ENCODE peak calls at places on chromosome 22, in four cellular contexts. B is stimulated activated CD4-positive, alpha-beta T cell treated with anti-CD3 and anti-CD28 coated beads, Interleukin-4, amount 100 ng/mL, for 1 hour; D is central memory CD4-positive, alpha-beta T cell; Y is AG04450. S is an unnamed sample.

GRCh38 chr22:27115816-27116256 is 458.4 kb downstream of the MIAT start:
- DNase-seq in Y (no peak), D (no peak), B (no peak), S (no peak)

GRCh38 chr22:36221799-36222751 is 17.3 kb downstream of the APOL2 start:
- DNase-seq in B (peak), Y (no peak), D (peak), S (peak)

GRCh38 chr22:35525687-35526332 is 14.8 kb upstream of the RASD2 start:
- DNase-seq in D (no peak), B (no peak), Y (no peak), S (no peak)

GRCh38 chr22:31899661-31900060 is 44.7 kb upstream of the YWHAH start:
- DNase-seq in D (no peak), Y (no peak), B (no peak), S (no peak)

GRCh38 chr22:33842421-33843094 is 77.7 kb downstream of the LARGE1 start:
- DNase-seq in B (no peak), D (no peak), Y (no peak), S (no peak)

GRCh38 chr22:20238567-20239062 is 29.5 kb downstream of the RTN4R start:
- DNase-seq in Y (no peak), B (peak), D (peak), S (peak)

GRCh38 chr22:42805016-42805997 is 51.8 kb downstream of the ARFGAP3 start:
- DNase-seq in Y (no peak), D (no peak), B (no peak), S (no peak)

GRCh38 chr22:29871684-29872083 is 11.3 kb upstream of the MTMR3 start:
- DNase-seq in Y (no peak), D (no peak), B (no peak), S (no peak)

GRCh38 chr22:17888855-17889254 is 114.6 kb upstream of the BID start:
- DNase-seq in D (no peak), B (no peak), Y (no peak), S (no peak)

GRCh38 chr22:46390652-46391301 is 55.3 kb downstream of the TRMU start:
- DNase-seq in D (no peak), Y (peak), B (no peak), S (no peak)

GRCh38 chr22:50530280-50530856 is 556 bp upstream of the TYMP start:
- DNase-seq in D (no peak), B (no peak), Y (no peak), S (peak)